ENCODE peak calls at places on chromosomes 4 and X, in eight cellular contexts. Z is NCI-H1694; I is AG08395; Y is CD8-positive, alpha-beta T cell; E is tibial nerve; Q is amniotic epithelial cell; H is NCI-H510A treated with DMSO at 0.1 percent for 48 hours; C is activated CD4-positive, alpha-beta T cell treated with anti-CD3 and anti-CD28 coated beads for 48 hours. G is an unnamed sample.

GRCh38 chrX:152641996-152642395 is 4.3 kb downstream of the GABRQ start:
- DNase-seq in Z (peak), I (no peak), Y (no peak), E (no peak), Q (no peak), H (no peak), C (no peak), G (no peak)

GRCh38 chr4:70969076-70969475 is 24.4 kb upstream of the DCK start:
- DNase-seq in Z (no peak), I (no peak), Y (no peak), E (no peak), Q (peak), H (no peak), C (no peak), G (no peak)

GRCh38 chr4:98491862-98492554 is 166.4 kb downstream of the TSPAN5 start:
- DNase-seq in Z (no peak), I (peak), Y (no peak), E (no peak), Q (peak), H (no peak), C (no peak), G (no peak)

GRCh38 chrX:154486052-154486395 is 391 bp downstream of the UBL4A start:
- DNase-seq in Z (no peak), I (no peak), Y (peak), E (peak), Q (no peak), H (no peak), C (peak), G (peak)

GRCh38 chr4:76990288-76991080 is 40.9 kb downstream of the SEPTIN11 start:
- DNase-seq in Z (no peak), I (peak), Y (no peak), E (no peak), Q (peak), H (no peak), C (no peak), G (no peak)

GRCh38 chr4:176841730-176842129 is 49.0 kb upstream of the VEGFC start:
- DNase-seq in Z (no peak), I (no peak), Y (no peak), E (no peak), Q (peak), H (no peak), C (no peak), G (no peak)

GRCh38 chr4:2837904-2838496 is 5.6 kb upstream of the ADD1 start:
- DNase-seq in Z (no peak), I (peak), Y (peak), E (peak), Q (peak), H (no peak), C (peak), G (peak)

GRCh38 chr4:150827226-150827625 is 187.9 kb downstream of the LRBA start:
- DNase-seq in Z (no peak), I (no peak), Y (no peak), E (no peak), Q (no peak), H (no peak), C (no peak), G (no peak)

GRCh38 chr4:8506006-8506372 is 65.4 kb downstream of the TRMT44 start:
- DNase-seq in Z (no peak), I (no peak), Y (no peak), E (no peak), Q (no peak), H (no peak), C (no peak), G (no peak)

GRCh38 chr4:111943796-111944203 is 201.5 kb upstream of the FAM241A start:
- DNase-seq in Z (no peak), I (peak), Y (no peak), E (no peak), Q (peak), H (peak), C (peak), G (no peak)

GRCh38 chr4:142913461-142914030 is 67.4 kb upstream of the INPP4B start:
- DNase-seq in Z (no peak), I (no peak), Y (no peak), E (no peak), Q (no peak), H (no peak), C (no peak), G (no peak)

GRCh38 chr4:82780398-82781231 is 18.0 kb downstream of the SCD5 start:
- DNase-seq in Z (peak), I (no peak), Y (no peak), E (peak), Q (peak), H (peak), C (no peak), G (no peak)